ENCODE peak calls at places on chromosomes 1 and 21, in five cellular contexts. One of them, this sample, is unnamed.

GRCh38 chr1:154943649-154944421 is 7.3 kb upstream of the PMVK start:
- DNase-seq in IMR-90: peak
- DNase-seq in retinal pigment epithelial cell: no peak
- DNase-seq in fibroblast of lung: peak
- DNase-seq in CD4-positive, alpha-beta memory T cell: no peak
- DNase-seq in this sample: no peak

GRCh38 chr1:190429932-190430331 is 47.7 kb downstream of the BRINP3 start:
- DNase-seq in IMR-90: no peak
- DNase-seq in CD4-positive, alpha-beta memory T cell: no peak
- DNase-seq in fibroblast of lung: no peak
- DNase-seq in retinal pigment epithelial cell: no peak
- DNase-seq in this sample: no peak

GRCh38 chr1:224498574-224499170 is 64.1 kb upstream of the WDR26 start:
- DNase-seq in retinal pigment epithelial cell: peak
- DNase-seq in CD4-positive, alpha-beta memory T cell: no peak
- DNase-seq in fibroblast of lung: peak
- DNase-seq in IMR-90: peak
- DNase-seq in this sample: no peak

GRCh38 chr1:85649591-85649990 is 58.6 kb downstream of the ZNHIT6 start:
- DNase-seq in fibroblast of lung: no peak
- DNase-seq in retinal pigment epithelial cell: no peak
- DNase-seq in IMR-90: no peak
- DNase-seq in CD4-positive, alpha-beta memory T cell: no peak
- DNase-seq in this sample: no peak

GRCh38 chr1:65104854-65105540 is 43.0 kb upstream of the AK4 start:
- DNase-seq in retinal pigment epithelial cell: no peak
- DNase-seq in fibroblast of lung: no peak
- DNase-seq in IMR-90: no peak
- DNase-seq in CD4-positive, alpha-beta memory T cell: no peak
- DNase-seq in this sample: no peak

GRCh38 chr1:92968138-92969032 is 7.1 kb upstream of the DIPK1A start:
- DNase-seq in IMR-90: no peak
- DNase-seq in fibroblast of lung: peak
- DNase-seq in CD4-positive, alpha-beta memory T cell: peak
- DNase-seq in retinal pigment epithelial cell: no peak
- DNase-seq in this sample: no peak

GRCh38 chr1:7579831-7580804 is 191.0 kb upstream of the VAMP3 start:
- DNase-seq in IMR-90: no peak
- DNase-seq in retinal pigment epithelial cell: no peak
- DNase-seq in CD4-positive, alpha-beta memory T cell: no peak
- DNase-seq in fibroblast of lung: no peak
- DNase-seq in this sample: no peak

GRCh38 chr1:45001011-45001481 is 10.1 kb downstream of the HECTD3 start:
- DNase-seq in fibroblast of lung: no peak
- DNase-seq in IMR-90: no peak
- DNase-seq in CD4-positive, alpha-beta memory T cell: no peak
- DNase-seq in retinal pigment epithelial cell: no peak
- DNase-seq in this sample: no peak

GRCh38 chr1:211643324-211644212 is 31.9 kb downstream of the NEK2 start:
- DNase-seq in fibroblast of lung: no peak
- DNase-seq in retinal pigment epithelial cell: peak
- DNase-seq in CD4-positive, alpha-beta memory T cell: peak
- DNase-seq in IMR-90: no peak
- DNase-seq in this sample: no peak

GRCh38 chr1:153792631-153793041 is 17.4 kb downstream of the SLC27A3 start:
- DNase-seq in retinal pigment epithelial cell: no peak
- DNase-seq in CD4-positive, alpha-beta memory T cell: no peak
- DNase-seq in IMR-90: no peak
- DNase-seq in fibroblast of lung: no peak
- DNase-seq in this sample: no peak

GRCh38 chr1:81808760-81809159 is 8.0 kb downstream of the ADGRL2 start:
- DNase-seq in fibroblast of lung: no peak
- DNase-seq in IMR-90: no peak
- DNase-seq in retinal pigment epithelial cell: no peak
- DNase-seq in CD4-positive, alpha-beta memory T cell: no peak
- DNase-seq in this sample: no peak

GRCh38 chr1:157806431-157807149 is 13.3 kb downstream of the FCRL1 start:
- DNase-seq in IMR-90: no peak
- DNase-seq in retinal pigment epithelial cell: no peak
- DNase-seq in fibroblast of lung: no peak
- DNase-seq in CD4-positive, alpha-beta memory T cell: no peak
- DNase-seq in this sample: no peak

GRCh38 chr1:43764581-43764980 is 57.2 kb downstream of the ST3GAL3 start:
- DNase-seq in fibroblast of lung: no peak
- DNase-seq in CD4-positive, alpha-beta memory T cell: no peak
- DNase-seq in IMR-90: no peak
- DNase-seq in retinal pigment epithelial cell: no peak
- DNase-seq in this sample: no peak

GRCh38 chr1:111197598-111198289 is 2.7 kb downstream of the DENND2D start:
- DNase-seq in fibroblast of lung: no peak
- DNase-seq in retinal pigment epithelial cell: no peak
- DNase-seq in CD4-positive, alpha-beta memory T cell: peak
- DNase-seq in IMR-90: peak
- DNase-seq in this sample: no peak

GRCh38 chr1:154776339-154776605 is 93.8 kb downstream of the KCNN3 start:
- DNase-seq in IMR-90: no peak
- DNase-seq in retinal pigment epithelial cell: no peak
- DNase-seq in fibroblast of lung: no peak
- DNase-seq in CD4-positive, alpha-beta memory T cell: no peak
- DNase-seq in this sample: no peak

DNA sequence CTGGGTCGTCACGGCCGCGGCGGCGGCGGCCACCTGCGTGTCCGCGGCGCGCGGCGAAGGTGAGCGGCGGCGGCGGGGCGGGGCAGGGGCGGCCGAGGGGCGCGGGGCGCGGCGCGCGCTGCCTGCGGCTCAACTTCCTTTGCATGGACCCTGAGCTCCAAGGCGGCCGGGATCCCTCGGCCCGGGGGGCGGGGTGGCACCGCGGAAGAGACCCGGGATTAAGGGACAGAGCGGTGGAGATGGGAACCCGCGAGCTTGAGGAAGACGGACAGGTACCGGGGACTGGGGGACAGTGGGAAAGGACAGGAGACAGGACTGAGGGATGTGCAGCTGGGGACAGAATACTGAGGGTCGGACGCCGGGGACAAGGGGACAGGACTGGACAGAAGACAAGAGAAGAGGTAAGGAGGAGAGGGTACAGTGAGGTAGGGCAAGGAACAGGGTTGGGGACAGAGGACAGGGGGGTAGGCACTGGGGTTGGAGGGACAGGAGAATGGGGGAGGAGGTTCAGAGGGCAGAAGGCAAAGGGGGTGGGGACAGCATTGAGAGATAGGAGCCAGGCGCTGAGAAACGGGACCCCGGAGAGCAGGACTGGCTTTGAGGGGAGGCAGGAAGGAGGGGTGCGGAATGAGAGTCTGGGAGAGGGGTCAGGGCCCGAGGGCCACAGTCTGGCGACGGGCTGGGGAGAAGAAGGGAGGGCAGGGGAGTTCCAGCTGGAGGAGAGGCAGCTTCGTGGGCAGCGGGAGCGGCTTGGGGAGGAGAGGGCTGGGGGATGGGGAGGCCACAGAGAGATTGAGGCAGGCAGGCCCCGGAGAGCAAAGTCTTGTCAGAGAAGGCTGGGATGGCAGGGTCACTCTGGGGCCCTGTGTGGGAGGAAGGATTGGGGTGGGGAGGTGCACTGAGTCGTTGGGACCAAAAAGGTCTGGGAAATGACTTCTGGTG is 653 bp downstream of the EPHA8 start:
- DNase-seq in IMR-90: no peak
- DNase-seq in retinal pigment epithelial cell: no peak
- DNase-seq in fibroblast of lung: no peak
- DNase-seq in CD4-positive, alpha-beta memory T cell: no peak
- DNase-seq in this sample: no peak
- H3K4me3 ChIP-seq in IMR-90: no peak
- H3K4me3 ChIP-seq in retinal pigment epithelial cell: no peak
- H3K4me3 ChIP-seq in fibroblast of lung: no peak
- H3K4me3 ChIP-seq in CD4-positive, alpha-beta memory T cell: no peak
- H3K4me3 ChIP-seq in this sample: no peak

GRCh38 chr21:29007135-29007534 is 12.0 kb downstream of the RWDD2B start:
- DNase-seq in CD4-positive, alpha-beta memory T cell: no peak
- DNase-seq in IMR-90: no peak
- DNase-seq in retinal pigment epithelial cell: no peak
- DNase-seq in fibroblast of lung: no peak
- DNase-seq in this sample: no peak

GRCh38 chr21:29002442-29003144 is 9.9 kb upstream of the LTN1 start:
- DNase-seq in IMR-90: peak
- DNase-seq in retinal pigment epithelial cell: peak
- DNase-seq in CD4-positive, alpha-beta memory T cell: peak
- DNase-seq in fibroblast of lung: peak
- DNase-seq in this sample: peak

GRCh38 chr21:29007801-29008200 is 11.3 kb downstream of the RWDD2B start:
- DNase-seq in IMR-90: peak
- DNase-seq in retinal pigment epithelial cell: no peak
- DNase-seq in CD4-positive, alpha-beta memory T cell: no peak
- DNase-seq in fibroblast of lung: no peak
- DNase-seq in this sample: no peak

GRCh38 chr21:29008373-29008772 is 10.8 kb downstream of the RWDD2B start:
- DNase-seq in fibroblast of lung: no peak
- DNase-seq in IMR-90: no peak
- DNase-seq in CD4-positive, alpha-beta memory T cell: no peak
- DNase-seq in retinal pigment epithelial cell: no peak
- DNase-seq in this sample: no peak

DNA sequence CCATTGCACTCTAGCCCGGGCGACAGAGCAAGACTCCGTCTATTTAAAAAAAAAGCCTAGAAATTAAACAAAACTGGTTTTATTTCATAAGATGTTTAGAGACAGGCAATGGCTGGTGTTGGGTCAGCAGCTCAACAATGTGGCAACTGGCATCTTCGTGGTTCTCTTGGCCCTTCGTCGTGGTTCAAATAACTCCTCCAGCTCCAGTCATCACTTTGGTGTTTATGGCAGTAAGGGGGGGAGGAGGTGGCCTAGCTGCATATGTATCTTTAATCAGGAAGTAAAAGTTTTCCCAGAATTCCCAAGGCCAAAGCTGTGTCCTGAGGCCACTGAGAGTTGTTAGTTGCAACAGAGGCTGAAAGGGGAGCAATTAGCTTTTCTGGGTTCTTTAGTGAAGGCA is 13.0 kb upstream of the LTN1 start:
- DNase-seq in IMR-90: peak
- DNase-seq in fibroblast of lung: no peak
- DNase-seq in CD4-positive, alpha-beta memory T cell: no peak
- DNase-seq in retinal pigment epithelial cell: no peak
- DNase-seq in this sample: no peak
- H3K4me3 ChIP-seq in IMR-90: no peak
- H3K4me3 ChIP-seq in fibroblast of lung: no peak
- H3K4me3 ChIP-seq in CD4-positive, alpha-beta memory T cell: no peak
- H3K4me3 ChIP-seq in retinal pigment epithelial cell: no peak
- H3K4me3 ChIP-seq in this sample: no peak

GRCh38 chr1:201448981-201449380 is 20.0 kb downstream of the PHLDA3 start:
- DNase-seq in retinal pigment epithelial cell: no peak
- DNase-seq in CD4-positive, alpha-beta memory T cell: no peak
- DNase-seq in fibroblast of lung: no peak
- DNase-seq in IMR-90: no peak
- DNase-seq in this sample: no peak

GRCh38 chr1:201444792-201445191 is 23.3 kb upstream of the TNNI1 start:
- DNase-seq in IMR-90: no peak
- DNase-seq in fibroblast of lung: peak
- DNase-seq in retinal pigment epithelial cell: no peak
- DNase-seq in CD4-positive, alpha-beta memory T cell: no peak
- DNase-seq in this sample: no peak

GRCh38 chr1:201443747-201444146 is 22.2 kb upstream of the TNNI1 start:
- DNase-seq in retinal pigment epithelial cell: no peak
- DNase-seq in CD4-positive, alpha-beta memory T cell: no peak
- DNase-seq in fibroblast of lung: no peak
- DNase-seq in IMR-90: no peak
- DNase-seq in this sample: no peak

GRCh38 chr1:201447911-201448871 is 20.8 kb downstream of the PHLDA3 start:
- DNase-seq in IMR-90: peak
- DNase-seq in fibroblast of lung: peak
- DNase-seq in retinal pigment epithelial cell: no peak
- DNase-seq in CD4-positive, alpha-beta memory T cell: peak
- DNase-seq in this sample: no peak

GRCh38 chr1:201445300-201445699 is 23.7 kb downstream of the PHLDA3 start:
- DNase-seq in IMR-90: no peak
- DNase-seq in fibroblast of lung: no peak
- DNase-seq in retinal pigment epithelial cell: no peak
- DNase-seq in CD4-positive, alpha-beta memory T cell: no peak
- DNase-seq in this sample: no peak
- H3K4me3 ChIP-seq in IMR-90: no peak
- H3K4me3 ChIP-seq in fibroblast of lung: no peak
- H3K4me3 ChIP-seq in retinal pigment epithelial cell: no peak
- H3K4me3 ChIP-seq in CD4-positive, alpha-beta memory T cell: no peak
- H3K4me3 ChIP-seq in this sample: no peak

DNA sequence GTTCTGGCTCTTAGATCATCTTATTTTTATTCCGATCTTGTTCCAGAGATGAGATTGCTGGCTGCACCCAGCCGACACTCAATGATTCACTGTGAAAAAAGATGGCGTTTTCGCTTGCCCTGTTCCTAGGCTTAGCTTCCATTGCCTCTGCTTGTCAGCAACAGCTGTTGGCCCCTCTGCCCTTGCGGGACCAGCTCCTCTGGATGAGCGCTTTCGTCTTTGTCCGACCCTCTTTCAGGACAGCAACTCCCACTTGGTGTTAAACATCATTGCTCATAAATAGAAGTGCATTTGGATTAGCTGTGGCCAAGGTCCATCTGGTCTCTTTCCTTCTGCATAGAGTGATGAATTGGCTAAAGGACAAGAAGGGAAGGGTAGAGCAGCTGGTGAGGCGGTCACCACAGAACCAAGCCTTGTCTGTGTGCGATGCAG is 43.5 kb upstream of the SCCPDH start:
- DNase-seq in fibroblast of lung: no peak
- DNase-seq in retinal pigment epithelial cell: no peak
- DNase-seq in CD4-positive, alpha-beta memory T cell: no peak
- DNase-seq in IMR-90: peak
- DNase-seq in this sample: no peak
- H3K4me3 ChIP-seq in fibroblast of lung: no peak
- H3K4me3 ChIP-seq in retinal pigment epithelial cell: no peak
- H3K4me3 ChIP-seq in CD4-positive, alpha-beta memory T cell: no peak
- H3K4me3 ChIP-seq in IMR-90: no peak
- H3K4me3 ChIP-seq in this sample: no peak

GRCh38 chr1:23868848-23869450 is 859 bp upstream of the FUCA1 start:
- DNase-seq in retinal pigment epithelial cell: no peak
- DNase-seq in CD4-positive, alpha-beta memory T cell: no peak
- DNase-seq in IMR-90: no peak
- DNase-seq in fibroblast of lung: no peak
- DNase-seq in this sample: no peak
- H3K4me3 ChIP-seq in retinal pigment epithelial cell: peak
- H3K4me3 ChIP-seq in CD4-positive, alpha-beta memory T cell: peak
- H3K4me3 ChIP-seq in IMR-90: no peak
- H3K4me3 ChIP-seq in fibroblast of lung: no peak
- H3K4me3 ChIP-seq in this sample: peak

GRCh38 chr1:221227872-221228337 is 348.7 kb downstream of the HLX start:
- DNase-seq in IMR-90: no peak
- DNase-seq in fibroblast of lung: no peak
- DNase-seq in retinal pigment epithelial cell: no peak
- DNase-seq in CD4-positive, alpha-beta memory T cell: no peak
- DNase-seq in this sample: no peak
- H3K4me3 ChIP-seq in IMR-90: no peak
- H3K4me3 ChIP-seq in fibroblast of lung: no peak
- H3K4me3 ChIP-seq in retinal pigment epithelial cell: no peak
- H3K4me3 ChIP-seq in CD4-positive, alpha-beta memory T cell: no peak
- H3K4me3 ChIP-seq in this sample: no peak

GRCh38 chr1:3070654-3071506 is 1.9 kb downstream of the PRDM16 start:
- DNase-seq in IMR-90: no peak
- DNase-seq in fibroblast of lung: no peak
- DNase-seq in retinal pigment epithelial cell: no peak
- DNase-seq in CD4-positive, alpha-beta memory T cell: no peak
- DNase-seq in this sample: no peak
- H3K4me3 ChIP-seq in IMR-90: peak
- H3K4me3 ChIP-seq in fibroblast of lung: no peak
- H3K4me3 ChIP-seq in retinal pigment epithelial cell: peak
- H3K4me3 ChIP-seq in CD4-positive, alpha-beta memory T cell: no peak
- H3K4me3 ChIP-seq in this sample: no peak

This sample was measured in BJ.